ENCODE peak calls at places on chromosome 17, in nine cellular contexts. A is effector memory CD4-positive, alpha-beta T cell; G is right atrium auricular region; T is mesendoderm; N is endodermal cell; H is SK-N-SH; V is lower lobe of right lung; I is stomach; D is A549. F is an unnamed sample. For H3K4me1, the result is how much of the 10 kb centered on the place peaks cover.

GRCh38 chr17:67365762-67366192 is 600 bp downstream of the PSMD12 start:
- DNase-seq in T (peak), A (no peak), G (no peak), I (no peak), V (no peak), N (no peak), H (peak), D (peak), F (no peak)

GRCh38 chr17:31529841-31530251 is 138.4 kb downstream of the RAB11FIP4 start:
- DNase-seq in G (no peak), A (no peak), V (no peak), T (no peak), I (no peak), D (no peak), H (no peak), N (no peak), F (no peak)

GRCh38 chr17:3639981-3640596 is 3.5 kb downstream of the CTNS start:
- DNase-seq in A (no peak), I (peak), G (no peak), D (no peak), T (peak), N (no peak), V (no peak), H (no peak), F (peak)

GRCh38 chr17:9587969-9588656 is 11.7 kb downstream of the CFAP52 start:
- DNase-seq in I (no peak), A (no peak), H (no peak), N (no peak), T (peak), V (no peak), D (peak), G (no peak), F (no peak)

GRCh38 chr17:44007346-44008204 is 3.2 kb downstream of the NAGS start:
- DNase-seq in V (no peak), I (no peak), D (no peak), H (peak), A (no peak), N (peak), T (peak), G (no peak), F (no peak)

GRCh38 chr17:78558181-78558850 is 18.9 kb downstream of the DNAH17 start:
- DNase-seq in A (no peak), N (no peak), T (peak), G (no peak), I (no peak), H (peak), D (peak), V (no peak), F (no peak)

GRCh38 chr17:68567035-68567434 is 34.1 kb downstream of the FAM20A start:
- DNase-seq in H (no peak), N (no peak), I (no peak), V (no peak), T (no peak), A (no peak), G (no peak), D (no peak), F (no peak)

GRCh38 chr17:62597920-62598319 is 29.6 kb upstream of the MRC2 start:
- DNase-seq in V (no peak), I (no peak), T (no peak), N (no peak), G (no peak), D (no peak), H (no peak), A (no peak), F (peak)

GRCh38 chr17:61402978-61403845 is 3.6 kb downstream of the TBX2 start:
- DNase-seq in T (no peak), I (no peak), D (no peak), H (peak), A (no peak), N (peak), V (peak), G (no peak), F (peak)

GRCh38 chr17:4329838-4330237 is 36.6 kb downstream of the UBE2G1 start:
- DNase-seq in A (no peak), H (no peak), I (no peak), T (peak), N (no peak), G (no peak), V (no peak), D (peak), F (no peak)

GRCh38 chr17:43599835-43600234 is 53.7 kb upstream of the ETV4 start:
- DNase-seq in I (no peak), T (no peak), V (no peak), D (peak), N (no peak), H (no peak), G (no peak), A (no peak), F (no peak)

GRCh38 chr17:50871369-50871768 is 5.2 kb upstream of the TOB1 start:
- DNase-seq in N (no peak), H (no peak), G (no peak), T (no peak), V (no peak), A (peak), D (no peak), I (no peak), F (no peak)

GRCh38 chr17:64984776-64985521 is 65.7 kb upstream of the LRRC37A3 start:
- DNase-seq in V (no peak), A (peak), T (no peak), H (no peak), D (peak), G (no peak), I (no peak), N (no peak), F (no peak)

GRCh38 chr17:5610956-5611355 is 26.6 kb upstream of the NLRP1 start:
- DNase-seq in D (no peak), T (peak), N (no peak), V (no peak), G (no peak), H (no peak), I (no peak), A (no peak), F (no peak)

GRCh38 chr17:13884347-13884746 is 185.0 kb upstream of the COX10 start:
- DNase-seq in T (no peak), N (no peak), V (no peak), D (no peak), A (no peak), G (no peak), H (no peak), I (no peak), F (no peak)

GRCh38 chr17:15343749-15344148 is 2.4 kb upstream of the TEKT3 start:
- DNase-seq in D (peak), I (no peak), A (no peak), G (no peak), H (no peak), N (no peak), T (peak), V (no peak), F (peak)

GRCh38 chr17:49741692-49742076 is 22.2 kb downstream of the FAM117A start:
- DNase-seq in H (no peak), I (no peak), N (no peak), V (no peak), G (no peak), A (no peak), T (no peak), D (no peak), F (no peak)

GRCh38 chr17:49742256-49742655 is 21.7 kb downstream of the FAM117A start:
- DNase-seq in G (no peak), D (no peak), N (no peak), A (no peak), I (no peak), V (no peak), H (no peak), T (no peak), F (no peak)

GRCh38 chr17:49741009-49741691 is 22.8 kb downstream of the FAM117A start:
- DNase-seq in G (no peak), I (no peak), V (no peak), N (no peak), T (no peak), H (no peak), D (no peak), A (no peak), F (peak)

GRCh38 chr17:49739662-49740271 is 24.2 kb downstream of the FAM117A start:
- DNase-seq in T (peak), N (no peak), H (peak), I (peak), V (peak), D (no peak), G (peak), A (peak), F (peak)

GRCh38 chr17:49738456-49739163 is 25.3 kb downstream of the FAM117A start:
- DNase-seq in H (no peak), V (no peak), I (no peak), D (no peak), A (no peak), N (no peak), G (no peak), T (no peak), F (no peak)
- H3K4me1 ChIP-seq in H (under half), V (half or more), I (half or more), D (under half), A (half or more), N (under half), G (under half), T (under half), F (half or more)

DNA sequence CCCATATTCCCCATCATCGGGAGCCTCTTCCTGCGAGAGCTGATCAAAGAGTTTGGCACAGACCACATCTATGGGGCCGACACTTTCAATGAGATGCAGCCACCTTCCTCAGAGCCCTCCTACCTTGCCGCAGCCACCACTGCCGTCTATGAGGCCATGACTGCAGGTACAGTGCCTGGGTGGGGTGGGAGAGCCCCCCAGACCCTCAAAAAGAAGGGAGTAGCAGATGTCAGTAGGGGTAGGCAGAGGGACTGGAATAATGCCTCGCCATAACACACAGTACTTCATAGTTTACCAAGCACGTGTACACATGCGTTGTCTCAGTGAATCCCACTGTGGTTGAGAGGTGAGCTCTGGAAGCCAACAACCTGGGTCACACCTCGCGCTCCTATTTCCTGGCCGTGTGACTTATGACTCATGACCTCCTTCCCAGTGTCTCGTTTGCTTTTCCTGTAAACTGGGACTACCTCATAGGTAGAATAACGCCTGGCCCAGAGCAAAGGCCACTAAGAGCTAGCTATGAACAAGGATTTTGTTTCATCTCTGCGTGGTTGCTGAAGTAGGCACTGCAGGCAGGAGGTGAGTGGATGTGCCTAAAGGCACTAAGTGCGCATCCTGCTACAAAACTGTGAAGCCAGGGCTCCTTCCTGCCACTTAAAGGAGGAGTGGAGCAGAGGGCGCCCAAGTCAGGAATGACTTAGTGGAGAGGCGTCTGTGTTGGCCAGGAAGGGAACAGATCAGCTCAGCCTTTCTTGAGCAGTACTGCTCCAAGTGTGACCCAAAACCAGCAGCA is 5.2 kb downstream of the NAGLU start:
- DNase-seq in H (no peak), G (no peak), N (no peak), T (no peak), A (no peak), V (no peak), I (peak), D (no peak), F (no peak)
- H3K4me3 ChIP-seq in H (no peak), G (no peak), N (no peak), T (no peak), A (no peak), V (no peak), I (no peak), D (no peak), F (no peak)

GRCh38 chr17:40025559-40025958 is 10.3 kb downstream of the CSF3 start:
- DNase-seq in G (no peak), A (no peak), D (no peak), V (no peak), T (no peak), H (no peak), N (no peak), I (no peak), F (no peak)

GRCh38 chr17:40022497-40022896 is 7.3 kb downstream of the CSF3 start:
- DNase-seq in I (no peak), H (no peak), T (no peak), N (no peak), V (no peak), G (no peak), D (no peak), A (no peak), F (no peak)

GRCh38 chr17:40022961-40023541 is 7.8 kb downstream of the CSF3 start:
- DNase-seq in I (peak), G (no peak), T (no peak), D (no peak), H (no peak), A (no peak), V (peak), N (peak), F (no peak)

GRCh38 chr17:40024901-40025300 is 9.7 kb downstream of the CSF3 start:
- DNase-seq in D (no peak), G (no peak), T (no peak), N (no peak), I (no peak), V (no peak), A (no peak), H (no peak), F (no peak)

GRCh38 chr17:40023590-40024292 is 8.5 kb downstream of the CSF3 start:
- DNase-seq in A (no peak), G (no peak), D (no peak), V (peak), T (no peak), H (no peak), I (peak), N (peak), F (peak)
- H3K27ac ChIP-seq in A (no peak), G (no peak), D (peak), V (peak), T (no peak), H (no peak), I (peak), N (no peak), F (no peak)

GRCh38 chr17:2178798-2179505 is 124.0 kb downstream of the HIC1 start:
- DNase-seq in N (no peak), D (no peak), V (no peak), I (no peak), G (no peak), T (no peak), H (no peak), A (no peak), F (no peak)

GRCh38 chr17:2177235-2177811 is 122.4 kb downstream of the HIC1 start:
- DNase-seq in H (no peak), A (no peak), G (no peak), T (no peak), I (no peak), D (no peak), V (no peak), N (no peak), F (no peak)

GRCh38 chr17:2181206-2181983 is 122.2 kb downstream of the SMG6 start:
- DNase-seq in T (peak), N (no peak), D (no peak), V (no peak), A (no peak), I (no peak), G (peak), H (no peak), F (peak)

GRCh38 chr17:2180768-2181167 is 122.8 kb downstream of the SMG6 start:
- DNase-seq in N (no peak), V (no peak), A (no peak), H (no peak), D (no peak), T (no peak), I (no peak), G (no peak), F (no peak)

DNA sequence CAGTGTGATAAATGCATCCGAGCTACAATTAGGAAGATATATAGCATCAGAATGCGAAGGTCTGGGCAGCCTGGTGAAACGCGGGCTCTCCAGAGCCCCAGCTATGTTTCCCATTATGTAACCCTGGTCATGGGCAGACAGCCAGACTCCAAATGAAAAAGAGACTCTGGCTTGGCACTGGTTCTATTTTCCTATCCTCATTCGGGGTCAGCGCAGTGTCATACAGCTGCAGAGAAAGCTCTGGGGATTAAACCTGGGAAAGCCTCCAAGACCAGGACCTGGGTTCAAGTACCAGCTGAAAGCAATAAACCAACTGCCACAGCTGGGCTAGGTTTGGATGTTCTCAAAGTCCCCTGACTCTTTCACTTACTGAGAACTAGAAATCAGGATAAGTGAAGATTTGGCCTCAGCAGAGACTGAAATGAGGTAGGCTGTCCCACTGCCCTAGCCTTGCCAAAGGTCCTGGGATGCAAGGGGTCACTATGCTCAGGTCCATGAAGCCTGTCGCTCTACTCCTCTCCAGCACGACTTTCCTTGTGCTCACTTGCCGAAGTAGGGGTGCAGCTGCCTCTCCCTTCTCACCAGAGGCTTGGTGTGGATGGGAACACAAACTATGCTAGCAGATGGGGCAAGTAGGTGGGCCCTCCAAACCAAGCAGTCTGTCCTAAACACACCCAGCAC is 123.8 kb downstream of the SMG6 start:
- DNase-seq in H (peak), G (peak), T (no peak), V (no peak), D (no peak), I (peak), A (no peak), N (no peak), F (no peak)
- H3K4me1 ChIP-seq in H (half or more), G (under half), T (under half), V (half or more), D (under half), I (half or more), A (under half), N (under half), F (half or more)

DNA sequence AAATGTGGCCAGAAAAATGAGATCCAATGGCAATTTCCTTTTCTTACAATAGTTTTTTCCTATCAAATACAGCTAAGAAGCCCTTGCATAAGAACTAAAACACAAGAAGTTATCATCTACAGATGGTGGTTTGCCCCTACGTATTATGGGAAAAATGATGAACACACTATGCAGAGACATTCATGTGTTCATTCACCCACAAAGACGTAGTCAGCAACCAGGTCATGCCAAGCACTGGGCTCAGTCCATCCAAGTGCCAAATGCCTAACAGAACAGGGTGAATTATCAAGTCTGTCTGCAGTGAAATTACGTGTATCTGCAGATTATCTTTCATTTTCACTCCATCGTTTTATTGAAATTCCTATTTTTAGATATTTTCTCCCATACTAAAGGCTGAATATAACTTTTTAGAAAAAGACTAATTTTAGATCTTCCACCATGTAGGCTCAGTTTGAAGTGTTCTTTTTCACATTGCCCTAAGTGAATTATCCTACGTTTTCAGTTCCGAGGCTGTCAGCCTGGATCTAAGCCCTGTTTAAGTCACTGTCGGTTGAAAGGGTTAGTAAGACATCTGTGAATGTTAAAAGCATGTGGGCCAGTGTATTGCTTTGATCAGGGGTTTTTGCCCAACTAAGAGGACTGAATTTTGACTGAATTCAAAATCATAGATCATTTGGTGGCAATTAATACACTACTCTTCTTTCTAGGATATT is 78.1 kb upstream of the DHX40 start:
- DNase-seq in G (peak), N (no peak), V (no peak), T (no peak), H (no peak), I (no peak), A (no peak), D (no peak), F (no peak)
- H3K4me3 ChIP-seq in G (no peak), N (no peak), V (peak), T (no peak), H (no peak), I (no peak), A (no peak), D (no peak), F (no peak)

GRCh38 chr17:39836117-39836516 is 28.0 kb downstream of the IKZF3 start:
- DNase-seq in T (no peak), I (no peak), A (no peak), H (no peak), G (no peak), V (no peak), D (no peak), N (no peak), F (no peak)
- H3K27ac ChIP-seq in T (no peak), I (no peak), A (no peak), H (no peak), G (no peak), V (no peak), D (no peak), N (no peak), F (no peak)

GRCh38 chr17:82962163-82962720 is 117.2 kb upstream of the METRNL start:
- DNase-seq in N (no peak), A (no peak), H (no peak), G (no peak), I (peak), T (no peak), V (no peak), D (no peak), F (no peak)
- H3K4me1 ChIP-seq in N (under half), A (under half), H (under half), G (under half), I (under half), T (under half), V (under half), D (under half), F (under half)

GRCh38 chr17:40190197-40191021 is 13.1 kb downstream of the RAPGEFL1 start:
- DNase-seq in G (no peak), T (peak), D (peak), I (no peak), A (no peak), N (peak), H (peak), V (no peak), F (peak)
- H3K4me3 ChIP-seq in G (peak), T (no peak), D (no peak), I (peak), A (peak), N (no peak), H (no peak), V (peak), F (no peak)

GRCh38 chr17:47275245-47275984 is 21.8 kb downstream of the ITGB3 start:
- DNase-seq in I (peak), G (peak), N (peak), H (peak), A (no peak), V (peak), T (peak), D (no peak), F (peak)
- H3K27ac ChIP-seq in I (peak), G (peak), N (no peak), H (peak), A (no peak), V (peak), T (peak), D (no peak), F (peak)